ENCODE peak calls at places on chromosomes 13 and 19, in seven cellular contexts. One of them, this sample, is unnamed.

GRCh38 chr19:52963229-52963760 is 614 bp upstream of the ZNF816 start:
- DNase-seq in tibial artery: peak
- DNase-seq in colonic mucosa: peak
- DNase-seq in stimulated activated CD8-positive, alpha-beta memory T cell treated with anti-CD3 and anti-CD28 coated beads, Interleukin-15, amount 100 ng/mL, for 24 hours: no peak
- DNase-seq in ELR: peak
- DNase-seq in activated T-helper 1 cell treated with Interleukin-2 at 50 U/mL for 16 hours: no peak
- DNase-seq in fibroblast of pulmonary artery: no peak
- DNase-seq in this sample: no peak

GRCh38 chr13:46116653-46117502 is 12.0 kb upstream of the CPB2 start:
- DNase-seq in colonic mucosa: no peak
- DNase-seq in activated T-helper 1 cell treated with Interleukin-2 at 50 U/mL for 16 hours: no peak
- DNase-seq in stimulated activated CD8-positive, alpha-beta memory T cell treated with anti-CD3 and anti-CD28 coated beads, Interleukin-15, amount 100 ng/mL, for 24 hours: no peak
- DNase-seq in tibial artery: no peak
- DNase-seq in fibroblast of pulmonary artery: no peak
- DNase-seq in ELR: no peak
- DNase-seq in this sample: no peak

GRCh38 chr13:59422646-59423045 is 741.1 kb downstream of the DIAPH3 start:
- DNase-seq in tibial artery: no peak
- DNase-seq in colonic mucosa: no peak
- DNase-seq in stimulated activated CD8-positive, alpha-beta memory T cell treated with anti-CD3 and anti-CD28 coated beads, Interleukin-15, amount 100 ng/mL, for 24 hours: no peak
- DNase-seq in activated T-helper 1 cell treated with Interleukin-2 at 50 U/mL for 16 hours: no peak
- DNase-seq in ELR: no peak
- DNase-seq in fibroblast of pulmonary artery: no peak
- DNase-seq in this sample: no peak

GRCh38 chr13:101452519-101453485 is at the start of gene ITGBL1:
- DNase-seq in fibroblast of pulmonary artery: peak
- DNase-seq in stimulated activated CD8-positive, alpha-beta memory T cell treated with anti-CD3 and anti-CD28 coated beads, Interleukin-15, amount 100 ng/mL, for 24 hours: no peak
- DNase-seq in tibial artery: peak
- DNase-seq in activated T-helper 1 cell treated with Interleukin-2 at 50 U/mL for 16 hours: no peak
- DNase-seq in ELR: peak
- DNase-seq in colonic mucosa: no peak
- DNase-seq in this sample: no peak

GRCh38 chr13:65472336-65472735 is 1757.8 kb downstream of the PCDH9 start:
- DNase-seq in ELR: peak
- DNase-seq in colonic mucosa: no peak
- DNase-seq in stimulated activated CD8-positive, alpha-beta memory T cell treated with anti-CD3 and anti-CD28 coated beads, Interleukin-15, amount 100 ng/mL, for 24 hours: no peak
- DNase-seq in activated T-helper 1 cell treated with Interleukin-2 at 50 U/mL for 16 hours: no peak
- DNase-seq in tibial artery: no peak
- DNase-seq in fibroblast of pulmonary artery: peak
- DNase-seq in this sample: no peak

GRCh38 chr19:3065675-3066357 is 3.5 kb upstream of the TLE5 start:
- DNase-seq in activated T-helper 1 cell treated with Interleukin-2 at 50 U/mL for 16 hours: no peak
- DNase-seq in stimulated activated CD8-positive, alpha-beta memory T cell treated with anti-CD3 and anti-CD28 coated beads, Interleukin-15, amount 100 ng/mL, for 24 hours: no peak
- DNase-seq in ELR: no peak
- DNase-seq in colonic mucosa: peak
- DNase-seq in fibroblast of pulmonary artery: no peak
- DNase-seq in tibial artery: no peak
- DNase-seq in this sample: no peak

GRCh38 chr13:49058761-49059160 is 83.0 kb downstream of the FNDC3A start:
- DNase-seq in colonic mucosa: no peak
- DNase-seq in activated T-helper 1 cell treated with Interleukin-2 at 50 U/mL for 16 hours: no peak
- DNase-seq in tibial artery: no peak
- DNase-seq in fibroblast of pulmonary artery: no peak
- DNase-seq in stimulated activated CD8-positive, alpha-beta memory T cell treated with anti-CD3 and anti-CD28 coated beads, Interleukin-15, amount 100 ng/mL, for 24 hours: no peak
- DNase-seq in ELR: no peak
- DNase-seq in this sample: no peak

GRCh38 chr19:34274827-34275625 is 20.7 kb downstream of the GARRE1 start:
- DNase-seq in activated T-helper 1 cell treated with Interleukin-2 at 50 U/mL for 16 hours: no peak
- DNase-seq in tibial artery: no peak
- DNase-seq in colonic mucosa: no peak
- DNase-seq in ELR: peak
- DNase-seq in stimulated activated CD8-positive, alpha-beta memory T cell treated with anti-CD3 and anti-CD28 coated beads, Interleukin-15, amount 100 ng/mL, for 24 hours: no peak
- DNase-seq in fibroblast of pulmonary artery: peak
- DNase-seq in this sample: no peak

GRCh38 chr19:18418725-18419194 is 438 bp upstream of the SSBP4 start:
- DNase-seq in activated T-helper 1 cell treated with Interleukin-2 at 50 U/mL for 16 hours: no peak
- DNase-seq in stimulated activated CD8-positive, alpha-beta memory T cell treated with anti-CD3 and anti-CD28 coated beads, Interleukin-15, amount 100 ng/mL, for 24 hours: no peak
- DNase-seq in ELR: no peak
- DNase-seq in tibial artery: peak
- DNase-seq in fibroblast of pulmonary artery: no peak
- DNase-seq in colonic mucosa: peak
- DNase-seq in this sample: peak

GRCh38 chr13:39684531-39685137 is 29.2 kb downstream of the COG6 start:
- DNase-seq in activated T-helper 1 cell treated with Interleukin-2 at 50 U/mL for 16 hours: no peak
- DNase-seq in stimulated activated CD8-positive, alpha-beta memory T cell treated with anti-CD3 and anti-CD28 coated beads, Interleukin-15, amount 100 ng/mL, for 24 hours: no peak
- DNase-seq in tibial artery: no peak
- DNase-seq in colonic mucosa: no peak
- DNase-seq in fibroblast of pulmonary artery: peak
- DNase-seq in ELR: peak
- DNase-seq in this sample: no peak

GRCh38 chr19:12230751-12231733 is 63.6 kb downstream of the ZNF44 start:
- DNase-seq in fibroblast of pulmonary artery: no peak
- DNase-seq in ELR: no peak
- DNase-seq in activated T-helper 1 cell treated with Interleukin-2 at 50 U/mL for 16 hours: no peak
- DNase-seq in colonic mucosa: no peak
- DNase-seq in stimulated activated CD8-positive, alpha-beta memory T cell treated with anti-CD3 and anti-CD28 coated beads, Interleukin-15, amount 100 ng/mL, for 24 hours: no peak
- DNase-seq in tibial artery: no peak
- DNase-seq in this sample: no peak

GRCh38 chr13:106098778-106099177 is 436.7 kb downstream of the EFNB2 start:
- DNase-seq in colonic mucosa: no peak
- DNase-seq in ELR: no peak
- DNase-seq in activated T-helper 1 cell treated with Interleukin-2 at 50 U/mL for 16 hours: no peak
- DNase-seq in fibroblast of pulmonary artery: no peak
- DNase-seq in tibial artery: no peak
- DNase-seq in stimulated activated CD8-positive, alpha-beta memory T cell treated with anti-CD3 and anti-CD28 coated beads, Interleukin-15, amount 100 ng/mL, for 24 hours: no peak
- DNase-seq in this sample: no peak

This sample was measured in mesenteric fat pad.